ENCODE peak calls at places on chromosomes 4 and X, in seven cellular contexts. C, R, W, T, K, X and J are unnamed samples.

GRCh38 chrX:53435997-53436396 is 1.8 kb upstream of the HSD17B10 start:
- DNase-seq in C (peak; percentile 9), R (peak; percentile 53), W (no peak), T (no peak), K (no peak), X (no peak), J (no peak)

GRCh38 chr4:8279321-8280157 is 10.0 kb downstream of the HTRA3 start:
- DNase-seq in C (no peak), R (no peak), W (no peak), T (no peak), K (no peak), X (no peak), J (no peak)

GRCh38 chr4:155445306-155445705 is 68.5 kb upstream of the MAP9 start:
- DNase-seq in C (no peak), R (peak; percentile 41), W (no peak), T (no peak), K (no peak), X (no peak), J (no peak)

GRCh38 chrX:149365061-149365460 is 140.0 kb downstream of the IDS start:
- DNase-seq in C (no peak), R (peak; percentile 0), W (peak; percentile 4), T (no peak), K (no peak), X (no peak), J (no peak)

GRCh38 chrX:39491548-39492297 is 606.0 kb downstream of the BCOR start:
- DNase-seq in C (peak; percentile 58), R (no peak), W (no peak), T (no peak), K (no peak), X (no peak), J (peak; percentile 36)

GRCh38 chr4:154741877-154742851 is 1.6 kb upstream of the LRAT start:
- DNase-seq in C (no peak), R (no peak), W (no peak), T (no peak), K (no peak), X (no peak), J (no peak)

GRCh38 chr4:152936446-152937279 is 540 bp downstream of the FHDC1 start:
- DNase-seq in C (no peak), R (no peak), W (no peak), T (no peak), K (no peak), X (peak; percentile 24), J (peak; percentile 34)

GRCh38 chrX:129577473-129577872 is 37.4 kb downstream of the OCRL start:
- DNase-seq in C (no peak), R (peak; percentile 25), W (peak; percentile 10), T (peak; percentile 46), K (peak; percentile 42), X (no peak), J (no peak)

GRCh38 chr4:123286903-123287466 is 109.6 kb upstream of the SPRY1 start:
- DNase-seq in C (no peak), R (no peak), W (no peak), T (no peak), K (no peak), X (no peak), J (no peak)

GRCh38 chr4:183333983-183334382 is 11.8 kb upstream of the CLDN24 start:
- DNase-seq in C (no peak), R (peak; percentile 69), W (no peak), T (no peak), K (no peak), X (no peak), J (no peak)

GRCh38 chr4:41132055-41132683 is 82.2 kb downstream of the APBB2 start:
- DNase-seq in C (no peak), R (peak; percentile 87), W (no peak), T (no peak), K (no peak), X (no peak), J (no peak)

GRCh38 chr4:5784960-5785611 is 74.1 kb downstream of the EVC start:
- DNase-seq in C (no peak), R (no peak), W (no peak), T (no peak), K (no peak), X (no peak), J (no peak)

GRCh38 chrX:41543668-41544067 is 96.5 kb downstream of the NYX start:
- DNase-seq in C (no peak), R (no peak), W (no peak), T (no peak), K (no peak), X (no peak), J (no peak)

GRCh38 chrX:41542151-41542935 is 95.2 kb downstream of the NYX start:
- DNase-seq in C (no peak), R (no peak), W (no peak), T (no peak), K (no peak), X (no peak), J (no peak)

GRCh38 chrX:41538707-41539106 is 91.6 kb downstream of the NYX start:
- DNase-seq in C (no peak), R (no peak), W (no peak), T (no peak), K (no peak), X (no peak), J (no peak)

GRCh38 chrX:41541381-41541780 is 94.2 kb downstream of the NYX start:
- DNase-seq in C (no peak), R (no peak), W (no peak), T (no peak), K (no peak), X (no peak), J (no peak)

GRCh38 chrX:41543022-41543421 is 95.9 kb downstream of the NYX start:
- DNase-seq in C (no peak), R (no peak), W (no peak), T (no peak), K (no peak), X (no peak), J (no peak)
- TF ChIP-seq CTCF in C (no peak), R (no peak), W (no peak), T (no peak), K (no peak), X (no peak), J (no peak)

GRCh38 chr4:102451266-102451665 is 49.9 kb upstream of the NFKB1 start:
- DNase-seq in C (no peak), R (no peak), W (no peak), T (no peak), K (no peak), X (no peak), J (no peak)

GRCh38 chr4:102447413-102447812 is 53.7 kb upstream of the NFKB1 start:
- DNase-seq in C (no peak), R (no peak), W (no peak), T (no peak), K (no peak), X (no peak), J (no peak)

GRCh38 chr4:102453827-102454226 is 47.3 kb upstream of the NFKB1 start:
- DNase-seq in C (no peak), R (no peak), W (no peak), T (no peak), K (no peak), X (no peak), J (no peak)

GRCh38 chr4:102452854-102453253 is 48.3 kb upstream of the NFKB1 start:
- DNase-seq in C (no peak), R (no peak), W (no peak), T (no peak), K (no peak), X (no peak), J (no peak)

GRCh38 chr4:102449751-102450352 is 51.3 kb upstream of the NFKB1 start:
- DNase-seq in C (peak; percentile 45), R (peak; percentile 66), W (no peak), T (no peak), K (peak; percentile 32), X (no peak), J (no peak)
- TF ChIP-seq CTCF in C (peak; percentile 63), R (peak; percentile 62), W (peak; percentile 62), T (peak; percentile 63), K (peak; percentile 69), X (peak; percentile 79), J (no peak)

GRCh38 chrX:115366535-115366934 is 77.0 kb downstream of the LUZP4 start:
- DNase-seq in C (no peak), R (no peak), W (no peak), T (no peak), K (no peak), X (no peak), J (no peak)

GRCh38 chrX:115364625-115365024 is 75.1 kb downstream of the LUZP4 start:
- DNase-seq in C (no peak), R (no peak), W (no peak), T (no peak), K (no peak), X (no peak), J (no peak)

GRCh38 chrX:115360220-115360781 is 70.8 kb downstream of the LUZP4 start:
- DNase-seq in C (no peak), R (no peak), W (no peak), T (no peak), K (no peak), X (no peak), J (no peak)

GRCh38 chrX:115367455-115367854 is 77.9 kb downstream of the LUZP4 start:
- DNase-seq in C (no peak), R (peak; percentile 83), W (no peak), T (no peak), K (no peak), X (peak; percentile 7), J (no peak)

GRCh38 chrX:115362334-115363095 is 73.0 kb downstream of the LUZP4 start:
- DNase-seq in C (no peak), R (no peak), W (peak; percentile 34), T (no peak), K (no peak), X (no peak), J (no peak)
- TF ChIP-seq CTCF in C (no peak), R (no peak), W (peak; percentile 33), T (no peak), K (peak; percentile 33), X (no peak), J (no peak)

DNA sequence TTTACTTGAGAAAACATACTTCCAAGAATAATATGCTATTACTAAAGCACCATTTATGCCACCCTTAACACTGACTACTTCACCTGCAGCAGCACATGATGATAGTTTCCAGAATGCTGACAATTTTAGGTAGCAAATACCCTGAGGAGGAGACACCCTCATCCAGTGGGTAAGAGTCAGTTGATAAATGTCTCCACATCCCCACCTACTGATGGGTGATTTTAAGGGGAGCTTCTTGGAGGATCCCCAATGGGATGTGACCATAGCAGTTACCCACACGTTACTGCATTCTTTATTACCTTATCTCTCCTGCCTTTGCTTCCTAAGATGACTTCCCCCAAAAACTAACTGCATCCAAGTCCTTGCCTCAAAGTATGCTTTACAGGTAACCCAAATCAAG is 131.2 kb upstream of the SMARCAD1 start:
- DNase-seq in C (no peak), R (no peak), W (no peak), T (no peak), K (no peak), X (no peak), J (no peak)
- TF ChIP-seq CTCF in C (no peak), R (no peak), W (no peak), T (no peak), K (no peak), X (no peak), J (no peak)